ENCODE peak calls at places on chromosomes 11 and 22, in eight cellular contexts. A, J, W, F, I, Y, O and V are unnamed samples.

GRCh38 chr11:17846852-17847453 is 112.4 kb downstream of the KCNC1 start:
- DNase-seq in A (peak), J (no peak), W (no peak), F (peak), I (no peak), Y (no peak), O (peak), V (no peak)

GRCh38 chr11:116928845-116929244 is 91.4 kb upstream of the APOA1 start:
- DNase-seq in A (no peak), J (peak), W (no peak), F (no peak), I (no peak), Y (no peak), O (no peak), V (no peak)

GRCh38 chr11:17699157-17700114 is 19.9 kb upstream of the MYOD1 start:
- DNase-seq in A (no peak), J (no peak), W (no peak), F (no peak), I (no peak), Y (no peak), O (no peak), V (peak)

GRCh38 chr11:116605543-116605942 is 167.2 kb downstream of the BUD13 start:
- DNase-seq in A (no peak), J (peak), W (peak), F (peak), I (no peak), Y (peak), O (peak), V (no peak)

GRCh38 chr22:37639070-37639760 is at the start of gene SH3BP1:
- DNase-seq in A (no peak), J (peak), W (no peak), F (no peak), I (peak), Y (peak), O (no peak), V (peak)

GRCh38 chr11:129248618-129249017 is 56.5 kb upstream of the ARHGAP32 start:
- DNase-seq in A (no peak), J (peak), W (no peak), F (no peak), I (no peak), Y (no peak), O (peak), V (peak)

GRCh38 chr11:75568616-75569219 is 6.7 kb downstream of the SERPINH1 start:
- DNase-seq in A (no peak), J (no peak), W (no peak), F (no peak), I (no peak), Y (no peak), O (no peak), V (no peak)

GRCh38 chr22:49712195-49712791 is 115.4 kb downstream of the BRD1 start:
- DNase-seq in A (no peak), J (no peak), W (no peak), F (no peak), I (peak), Y (no peak), O (no peak), V (no peak)

GRCh38 chr11:118870396-118871343 is 13.0 kb upstream of the CXCR5 start:
- DNase-seq in A (no peak), J (peak), W (peak), F (peak), I (peak), Y (no peak), O (no peak), V (peak)

GRCh38 chr11:69587454-69588081 is 53.4 kb upstream of the CCND1 start:
- DNase-seq in A (no peak), J (peak), W (peak), F (no peak), I (no peak), Y (no peak), O (peak), V (peak)

GRCh38 chr11:73393479-73394415 is 17.5 kb downstream of the RELT start:
- DNase-seq in A (peak), J (peak), W (no peak), F (peak), I (peak), Y (peak), O (peak), V (peak)

GRCh38 chr22:38927033-38927789 is 30.2 kb upstream of the APOBEC3A start:
- DNase-seq in A (no peak), J (no peak), W (no peak), F (no peak), I (peak), Y (peak), O (peak), V (peak)

GRCh38 chr22:49206281-49206680 is 621.4 kb downstream of the BRD1 start:
- DNase-seq in A (no peak), J (no peak), W (peak), F (no peak), I (peak), Y (no peak), O (no peak), V (no peak)

GRCh38 chr22:35400335-35400680 is 368 bp downstream of the MCM5 start:
- DNase-seq in A (no peak), J (no peak), W (no peak), F (no peak), I (peak), Y (peak), O (no peak), V (no peak)

GRCh38 chr11:129864811-129865210 is 30.6 kb downstream of the NFRKB start:
- DNase-seq in A (no peak), J (no peak), W (no peak), F (peak), I (no peak), Y (no peak), O (no peak), V (no peak)

GRCh38 chr22:38240734-38241252 is 32.0 kb downstream of the TMEM184B start:
- DNase-seq in A (peak), J (no peak), W (no peak), F (peak), I (no peak), Y (no peak), O (peak), V (peak)

GRCh38 chr22:48528221-48528915 is 1299.3 kb downstream of the BRD1 start:
- DNase-seq in A (no peak), J (no peak), W (no peak), F (no peak), I (no peak), Y (no peak), O (no peak), V (no peak)

GRCh38 chr22:31628969-31629723 is 32.9 kb downstream of the PISD start:
- DNase-seq in A (no peak), J (no peak), W (no peak), F (no peak), I (peak), Y (no peak), O (no peak), V (no peak)

GRCh38 chr11:30586251-30587144 is at the start of gene MPPED2:
- DNase-seq in A (no peak), J (no peak), W (peak), F (no peak), I (peak), Y (peak), O (no peak), V (no peak)

GRCh38 chr11:24295360-24295759 is 201.5 kb upstream of the LUZP2 start:
- DNase-seq in A (no peak), J (no peak), W (no peak), F (no peak), I (no peak), Y (no peak), O (no peak), V (no peak)

GRCh38 chr22:49303061-49303735 is 524.5 kb downstream of the BRD1 start:
- DNase-seq in A (no peak), J (no peak), W (peak), F (no peak), I (peak), Y (peak), O (no peak), V (no peak)

GRCh38 chr11:36510567-36511020 is 522 bp upstream of the TRAF6 start:
- DNase-seq in A (no peak), J (no peak), W (no peak), F (peak), I (no peak), Y (no peak), O (peak), V (peak)

GRCh38 chr11:79661373-79661772 is 220.5 kb upstream of the TENM4 start:
- DNase-seq in A (no peak), J (no peak), W (no peak), F (no peak), I (no peak), Y (no peak), O (no peak), V (no peak)

GRCh38 chr11:19774817-19775600 is 62.4 kb downstream of the NAV2 start:
- DNase-seq in A (no peak), J (no peak), W (peak), F (no peak), I (no peak), Y (no peak), O (no peak), V (no peak)

GRCh38 chr11:73716153-73717056 is 44.5 kb downstream of the RAB6A start:
- DNase-seq in A (no peak), J (peak), W (no peak), F (no peak), I (no peak), Y (no peak), O (no peak), V (no peak)

GRCh38 chr11:12212181-12212820 is 101.9 kb downstream of the MICAL2 start:
- DNase-seq in A (no peak), J (no peak), W (no peak), F (no peak), I (peak), Y (no peak), O (no peak), V (no peak)

GRCh38 chr11:116862951-116863350 is 25.5 kb upstream of the APOA1 start:
- DNase-seq in A (no peak), J (no peak), W (no peak), F (no peak), I (no peak), Y (no peak), O (no peak), V (peak)

GRCh38 chr11:28048812-28049211 is 59.1 kb downstream of the KIF18A start:
- DNase-seq in A (no peak), J (no peak), W (no peak), F (no peak), I (no peak), Y (no peak), O (no peak), V (no peak)

GRCh38 chr11:70603064-70603755 is 204.9 kb downstream of the CTTN start:
- DNase-seq in A (no peak), J (no peak), W (no peak), F (no peak), I (no peak), Y (no peak), O (no peak), V (no peak)

GRCh38 chr11:105181100-105181499 is 41.5 kb upstream of the CARD18 start:
- DNase-seq in A (peak), J (no peak), W (no peak), F (no peak), I (no peak), Y (no peak), O (peak), V (peak)

GRCh38 chr22:26632422-26633155 is 10.8 kb downstream of the CRYBA4 start:
- DNase-seq in A (no peak), J (no peak), W (no peak), F (no peak), I (no peak), Y (no peak), O (no peak), V (no peak)

GRCh38 chr11:17773674-17774073 is 39.1 kb downstream of the KCNC1 start:
- DNase-seq in A (no peak), J (no peak), W (no peak), F (no peak), I (no peak), Y (no peak), O (no peak), V (no peak)

GRCh38 chr11:130001491-130002351 is 914 bp downstream of the PRDM10 start:
- DNase-seq in A (no peak), J (peak), W (peak), F (peak), I (no peak), Y (peak), O (peak), V (peak)

GRCh38 chr11:74650498-74650897 is 58.1 kb downstream of the POLD3 start:
- DNase-seq in A (no peak), J (no peak), W (no peak), F (no peak), I (no peak), Y (no peak), O (peak), V (peak)

GRCh38 chr11:10459029-10459970 is 4.2 kb downstream of the AMPD3 start:
- DNase-seq in A (no peak), J (no peak), W (no peak), F (no peak), I (no peak), Y (peak), O (no peak), V (no peak)

GRCh38 chr11:10490398-10491232 is 35.6 kb downstream of the AMPD3 start:
- DNase-seq in A (peak), J (peak), W (peak), F (peak), I (peak), Y (no peak), O (peak), V (peak)

GRCh38 chr22:27989758-27990450 is 70.8 kb upstream of the PITPNB start:
- DNase-seq in A (no peak), J (no peak), W (peak), F (no peak), I (no peak), Y (no peak), O (no peak), V (no peak)

GRCh38 chr11:60945295-60945667 is 6.7 kb downstream of the SLC15A3 start:
- DNase-seq in A (no peak), J (no peak), W (no peak), F (no peak), I (no peak), Y (no peak), O (no peak), V (no peak)
- TF ChIP-seq CTCF in A (no peak), J (no peak), W (no peak), F (no peak), I (no peak), Y (no peak), O (no peak), V (no peak)

GRCh38 chr11:134691985-134692384 is 279.9 kb upstream of the B3GAT1 start:
- DNase-seq in A (peak), J (no peak), W (no peak), F (no peak), I (no peak), Y (no peak), O (no peak), V (peak)
- H3K4me3 ChIP-seq in A (no peak), J (no peak), W (no peak), F (no peak), I (no peak), Y (no peak), O (no peak), V (no peak)

DNA sequence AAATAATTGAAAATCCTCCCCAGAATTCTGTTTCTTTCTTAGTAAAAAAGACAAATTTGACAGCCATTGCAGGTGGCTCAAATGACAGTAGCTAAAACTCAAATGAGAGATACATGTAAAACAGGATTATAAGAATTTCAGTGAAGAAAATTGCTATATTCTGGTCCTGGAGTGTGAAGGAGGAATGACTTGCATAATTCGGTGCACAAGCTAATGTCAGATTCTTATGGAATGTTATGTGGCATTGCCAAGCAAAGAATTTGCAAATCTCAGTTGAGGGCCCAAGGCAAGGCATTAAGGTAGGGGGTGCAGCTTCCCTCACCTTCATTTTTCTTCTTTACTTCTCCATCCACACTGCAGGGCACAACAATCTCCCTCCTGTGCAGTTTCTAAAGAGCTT is 35.4 kb downstream of the RAB38 start:
- DNase-seq in A (no peak), J (no peak), W (no peak), F (no peak), I (no peak), Y (no peak), O (no peak), V (no peak)
- TF ChIP-seq CTCF in A (no peak), J (no peak), W (no peak), F (no peak), I (no peak), Y (no peak), O (no peak), V (no peak)

GRCh38 chr11:13486926-13487660 is 8.7 kb downstream of the PTH start:
- DNase-seq in A (no peak), J (peak), W (no peak), F (no peak), I (peak), Y (peak), O (no peak), V (peak)
- H3K4me3 ChIP-seq in A (no peak), J (peak), W (peak), F (no peak), I (peak), Y (peak), O (no peak), V (peak)

DNA sequence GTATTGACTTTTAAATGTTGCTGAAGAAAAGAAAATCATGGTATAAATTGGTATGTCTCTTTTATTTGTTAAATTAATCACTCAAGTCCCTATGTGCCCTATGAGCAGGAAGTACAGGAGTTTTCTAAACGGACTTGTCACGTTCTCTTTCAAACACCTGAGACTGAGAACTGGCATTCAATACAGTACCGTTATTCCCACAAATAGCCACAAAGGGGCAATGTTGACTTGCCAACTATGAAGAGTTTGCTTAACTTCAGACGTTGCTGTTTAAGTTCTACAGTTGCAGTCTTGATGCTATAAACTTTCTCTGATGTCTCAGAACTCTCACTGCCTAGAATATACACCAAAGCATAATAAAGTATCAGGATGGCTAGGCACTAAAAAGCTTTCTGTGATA is 7.6 kb downstream of the OR56A1 start:
- DNase-seq in A (peak), J (peak), W (no peak), F (no peak), I (no peak), Y (no peak), O (peak), V (peak)
- TF ChIP-seq CTCF in A (peak), J (peak), W (no peak), F (peak), I (peak), Y (peak), O (peak), V (peak)

DNA sequence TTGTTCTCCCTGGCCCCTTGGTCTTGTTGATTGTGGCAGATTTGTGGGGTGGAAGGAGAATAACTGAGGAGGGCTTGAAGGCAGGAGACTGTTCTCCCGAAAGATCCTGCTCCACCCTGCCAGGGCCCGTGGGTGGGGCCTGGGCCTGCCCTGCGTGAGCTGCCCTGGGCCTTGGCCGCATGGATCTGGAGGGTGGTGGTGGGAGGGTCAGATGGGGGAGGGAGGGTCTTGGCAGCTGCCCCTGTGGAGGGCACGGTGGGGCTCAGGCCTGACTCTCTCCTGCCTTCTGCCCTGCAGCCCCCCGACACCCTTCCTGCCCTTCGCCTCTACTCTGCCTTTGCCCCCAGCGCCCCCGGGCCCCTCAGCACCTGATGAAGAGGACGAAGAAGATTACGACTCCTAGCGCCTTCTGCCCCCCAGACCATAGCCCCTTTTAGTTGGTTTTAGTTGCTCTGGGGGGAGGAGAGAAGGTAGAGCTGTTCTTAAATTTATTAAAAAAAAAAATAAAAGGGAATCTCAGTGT is 1.9 kb downstream of the DRAP1 start:
- DNase-seq in A (no peak), J (no peak), W (no peak), F (no peak), I (no peak), Y (no peak), O (no peak), V (no peak)
- H3K4me3 ChIP-seq in A (no peak), J (no peak), W (peak), F (no peak), I (peak), Y (peak), O (no peak), V (peak)

GRCh38 chr11:113773416-113774173 is at the start of gene ZW10:
- DNase-seq in A (peak), J (peak), W (peak), F (peak), I (peak), Y (peak), O (peak), V (peak)
- TF ChIP-seq CTCF in A (peak), J (peak), W (peak), F (peak), I (peak), Y (peak), O (peak), V (peak)

GRCh38 chr22:45318168-45318557 is 8.4 kb downstream of the FAM118A start:
- DNase-seq in A (peak), J (no peak), W (peak), F (no peak), I (peak), Y (peak), O (peak), V (peak)
- H3K4me3 ChIP-seq in A (no peak), J (no peak), W (peak), F (no peak), I (peak), Y (peak), O (no peak), V (no peak)

GRCh38 chr11:77473001-77473800 is 693 bp downstream of the PAK1 start:
- DNase-seq in A (no peak), J (no peak), W (no peak), F (peak), I (peak), Y (peak), O (peak), V (no peak)

GRCh38 chr11:77471520-77472234 is 2.2 kb downstream of the PAK1 start:
- DNase-seq in A (no peak), J (peak), W (no peak), F (peak), I (no peak), Y (no peak), O (no peak), V (no peak)

GRCh38 chr11:77474509-77475070 is 696 bp upstream of the PAK1 start:
- DNase-seq in A (no peak), J (no peak), W (no peak), F (no peak), I (no peak), Y (no peak), O (no peak), V (no peak)

GRCh38 chr11:77475206-77475605 is 1.3 kb upstream of the PAK1 start:
- DNase-seq in A (no peak), J (no peak), W (no peak), F (no peak), I (no peak), Y (no peak), O (no peak), V (no peak)

GRCh38 chr11:77473801-77474508 is at the start of gene PAK1:
- DNase-seq in A (peak), J (peak), W (peak), F (peak), I (peak), Y (peak), O (peak), V (peak)
- TF ChIP-seq CTCF in A (peak), J (peak), W (no peak), F (peak), I (peak), Y (no peak), O (no peak), V (no peak)

DNA sequence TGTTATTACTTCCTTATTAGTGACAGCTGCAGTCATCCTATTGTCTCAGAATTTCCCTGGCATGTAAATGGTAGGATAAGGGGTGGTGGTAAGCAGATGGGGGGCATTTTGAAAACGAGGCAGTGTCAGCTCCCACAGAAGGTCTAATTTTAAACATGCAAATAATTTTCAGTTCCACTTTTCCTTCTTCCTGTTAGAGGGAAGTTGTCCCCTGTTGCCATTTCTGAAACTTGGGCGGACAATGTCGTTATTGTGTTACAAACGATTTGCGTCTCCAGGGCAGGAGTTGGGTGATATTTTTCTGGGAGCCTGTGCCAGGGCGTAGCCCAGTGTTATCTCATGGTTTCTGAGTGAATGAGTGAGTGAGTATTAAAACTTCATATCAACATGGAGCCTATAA is 7.4 kb downstream of the PTPRJ start:
- DNase-seq in A (no peak), J (no peak), W (no peak), F (no peak), I (no peak), Y (no peak), O (no peak), V (no peak)
- H3K4me3 ChIP-seq in A (no peak), J (no peak), W (no peak), F (no peak), I (peak), Y (no peak), O (no peak), V (no peak)